ENCODE peak calls at places on chromosomes 7 and 10, in eight cellular contexts. D is A549, N is psoas muscle, H is PC-3, V is ovary, L is kidney, K is Peyer's patch, B is transverse colon. R is an unnamed sample. For H3K4me1, the result is how much of the 10 kb centered on the place peaks cover.

GRCh38 chr10:102919237-102919959 is 1.3 kb downstream of the CNNM2 start:
- DNase-seq in B (peak), L (peak), V (peak), N (no peak), K (peak), D (no peak), H (no peak), R (no peak)

GRCh38 chr7:11960621-11961020 is 128.6 kb upstream of the THSD7A start:
- DNase-seq in B (no peak), K (no peak), N (no peak), D (no peak), V (no peak), L (no peak), H (no peak), R (no peak)

GRCh38 chr7:17685141-17685540 is 255.2 kb downstream of the SNX13 start:
- DNase-seq in K (no peak), D (no peak), V (no peak), H (no peak), B (no peak), N (no peak), L (no peak), R (no peak)

GRCh38 chr10:26540601-26541000 is 102.5 kb downstream of the APBB1IP start:
- DNase-seq in V (no peak), B (no peak), K (no peak), L (no peak), H (no peak), N (no peak), D (no peak), R (no peak)

GRCh38 chr7:27560706-27561235 is 101.9 kb downstream of the HIBADH start:
- DNase-seq in B (no peak), K (no peak), L (no peak), D (no peak), H (peak), N (no peak), V (no peak), R (no peak)

GRCh38 chr10:7030134-7030855 is 380.5 kb downstream of the SFMBT2 start:
- DNase-seq in L (no peak), H (no peak), N (no peak), B (no peak), K (no peak), D (no peak), V (no peak), R (no peak)

GRCh38 chr10:6918305-6918704 is 338.2 kb upstream of the PRKCQ start:
- DNase-seq in N (no peak), L (no peak), K (peak), H (no peak), B (peak), D (no peak), V (no peak), R (no peak)

GRCh38 chr7:129298268-129298893 is 73.6 kb downstream of the AHCYL2 start:
- DNase-seq in K (peak), D (peak), L (no peak), H (peak), B (peak), N (peak), V (peak), R (peak)

GRCh38 chr7:101125989-101126650 is 784 bp upstream of the SERPINE1 start:
- DNase-seq in N (peak), D (peak), K (peak), H (no peak), L (peak), V (peak), B (peak), R (no peak)

GRCh38 chr7:65216469-65216868 is 157.2 kb upstream of the ZNF92 start:
- DNase-seq in H (peak), K (peak), B (peak), N (no peak), D (no peak), V (no peak), L (peak), R (peak)

GRCh38 chr10:110684800-110685446 is 40.8 kb downstream of the RBM20 start:
- DNase-seq in N (peak), L (no peak), H (no peak), V (no peak), K (no peak), D (no peak), B (no peak), R (no peak)

GRCh38 chr7:6536262-6536770 is 14.9 kb downstream of the GRID2IP start:
- DNase-seq in K (no peak), L (no peak), B (peak), H (no peak), D (no peak), V (no peak), N (no peak), R (no peak)

GRCh38 chr10:58516118-58516517 is 3.4 kb downstream of the BICC1 start:
- DNase-seq in V (no peak), K (no peak), D (no peak), N (no peak), B (no peak), H (peak), L (no peak), R (no peak)

GRCh38 chr10:49171326-49172140 is 16.7 kb downstream of the TMEM273 start:
- DNase-seq in B (no peak), H (no peak), L (no peak), V (no peak), N (no peak), K (no peak), D (no peak), R (no peak)

GRCh38 chr7:35828817-35829216 is 28.0 kb downstream of the SEPTIN7 start:
- DNase-seq in L (no peak), D (no peak), V (no peak), H (no peak), K (no peak), B (no peak), N (no peak), R (no peak)

GRCh38 chr10:35928017-35928619 is 286.0 kb upstream of the FZD8 start:
- DNase-seq in N (no peak), V (no peak), K (no peak), L (no peak), B (no peak), D (no peak), H (no peak), R (no peak)

GRCh38 chr7:44284881-44285541 is 40.4 kb downstream of the CAMK2B start:
- DNase-seq in L (peak), B (peak), H (no peak), K (peak), V (peak), D (no peak), N (peak), R (no peak)

GRCh38 chr7:103116511-103116910 is 32.4 kb downstream of the NAPEPLD start:
- DNase-seq in L (no peak), B (no peak), H (no peak), V (no peak), N (no peak), D (no peak), K (no peak), R (no peak)

GRCh38 chr7:147245274-147245673 is 1128.7 kb downstream of the CNTNAP2 start:
- DNase-seq in N (no peak), D (peak), V (no peak), K (peak), L (no peak), B (peak), H (peak), R (peak)

GRCh38 chr10:62885656-62886461 is 69.7 kb upstream of the EGR2 start:
- DNase-seq in K (no peak), B (no peak), N (no peak), V (no peak), D (peak), H (peak), L (no peak), R (no peak)

GRCh38 chr10:36492590-36493510 is 632.5 kb upstream of the ANKRD30A start:
- DNase-seq in N (no peak), D (no peak), K (no peak), V (no peak), H (peak), B (no peak), L (no peak), R (no peak)

GRCh38 chr7:126606331-126606730 is 646.4 kb downstream of the GRM8 start:
- DNase-seq in D (no peak), B (no peak), H (no peak), N (no peak), K (no peak), V (no peak), L (no peak), R (no peak)

GRCh38 chr7:101303102-101303701 is 18.4 kb downstream of the IFT22 start:
- DNase-seq in H (no peak), D (no peak), B (no peak), N (peak), V (no peak), L (no peak), K (no peak), R (no peak)

GRCh38 chr10:127947206-127947605 is 40.3 kb downstream of the PTPRE start:
- DNase-seq in L (no peak), N (no peak), D (no peak), K (no peak), V (no peak), B (no peak), H (no peak), R (no peak)

GRCh38 chr7:145219461-145219860 is 383.6 kb upstream of the TPK1 start:
- DNase-seq in D (no peak), V (no peak), N (no peak), H (no peak), B (no peak), L (no peak), K (no peak), R (no peak)

GRCh38 chr10:132142396-132143161 is 44.2 kb upstream of the DPYSL4 start:
- DNase-seq in D (peak), L (peak), H (peak), B (peak), V (peak), N (peak), K (peak), R (no peak)

GRCh38 chr7:106022193-106022821 is 59.2 kb downstream of the CDHR3 start:
- DNase-seq in N (no peak), L (no peak), D (no peak), B (peak), H (no peak), V (no peak), K (peak), R (no peak)

GRCh38 chr7:131330299-131330698 is 2.6 kb downstream of the MKLN1 start:
- DNase-seq in V (no peak), H (no peak), D (no peak), L (no peak), N (no peak), B (no peak), K (no peak), R (no peak)

GRCh38 chr7:131328387-131329175 is 905 bp downstream of the MKLN1 start:
- DNase-seq in H (peak), B (no peak), V (no peak), K (no peak), N (no peak), D (no peak), L (no peak), R (no peak)

GRCh38 chr7:131327626-131328386 is at the start of gene MKLN1:
- DNase-seq in D (peak), V (peak), H (peak), K (peak), N (peak), B (peak), L (peak), R (peak)

GRCh38 chr7:131327049-131327625 is 539 bp upstream of the MKLN1 start:
- DNase-seq in L (no peak), H (peak), N (no peak), B (peak), V (no peak), K (peak), D (peak), R (peak)

DNA sequence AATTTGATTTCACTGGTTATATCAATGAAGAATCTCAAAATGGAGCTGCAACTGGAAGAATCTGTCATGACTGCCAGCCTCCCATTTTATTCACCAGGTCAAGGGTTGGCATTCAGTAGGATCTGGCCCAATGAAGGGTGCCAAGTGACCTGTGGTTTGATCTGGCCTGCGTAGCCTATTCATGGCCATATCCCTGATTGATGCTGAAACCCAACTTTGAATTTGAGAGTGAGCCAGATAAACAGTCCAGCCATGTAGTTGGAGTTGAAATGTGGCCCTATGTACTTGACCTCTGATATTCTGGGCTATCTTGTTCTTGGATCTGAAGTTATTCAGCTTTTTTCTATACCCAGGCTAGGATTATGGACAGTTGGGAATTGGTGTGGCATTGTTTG is 1.5 kb downstream of the MKLN1 start:
- DNase-seq in D (peak), K (peak), H (peak), L (no peak), B (no peak), N (no peak), V (no peak), R (no peak)
- H3K4me3 ChIP-seq in D (peak), K (peak), H (peak), L (peak), B (peak), N (peak), V (peak), R (peak)

GRCh38 chr7:4693152-4693551 is 11.1 kb downstream of the FOXK1 start:
- DNase-seq in K (no peak), B (no peak), H (no peak), V (no peak), D (no peak), L (no peak), N (no peak), R (no peak)
- H3K4me1 ChIP-seq in K (under half), B (under half), H (under half), V (under half), D (under half), L (under half), N (half or more), R (under half)

GRCh38 chr10:113018034-113018433 is 68.0 kb downstream of the TCF7L2 start:
- DNase-seq in N (no peak), D (no peak), H (no peak), B (no peak), V (no peak), K (no peak), L (no peak), R (no peak)
- H3K27ac ChIP-seq in N (no peak), D (no peak), H (no peak), B (no peak), V (no peak), K (no peak), L (no peak), R (no peak)

GRCh38 chr10:79434223-79434687 is 11.2 kb downstream of the ZCCHC24 start:
- DNase-seq in N (no peak), K (no peak), V (peak), B (no peak), L (no peak), D (no peak), H (peak), R (no peak)

GRCh38 chr10:79433324-79434222 is 11.9 kb downstream of the ZCCHC24 start:
- DNase-seq in B (peak), H (no peak), N (no peak), D (no peak), V (no peak), L (no peak), K (no peak), R (no peak)

GRCh38 chr10:79435271-79436065 is 10.0 kb downstream of the ZCCHC24 start:
- DNase-seq in V (peak), N (peak), D (no peak), B (no peak), K (no peak), H (peak), L (peak), R (no peak)

GRCh38 chr10:79436066-79436849 is 9.2 kb downstream of the ZCCHC24 start:
- DNase-seq in H (no peak), K (no peak), V (peak), D (no peak), L (peak), N (no peak), B (no peak), R (no peak)

DNA sequence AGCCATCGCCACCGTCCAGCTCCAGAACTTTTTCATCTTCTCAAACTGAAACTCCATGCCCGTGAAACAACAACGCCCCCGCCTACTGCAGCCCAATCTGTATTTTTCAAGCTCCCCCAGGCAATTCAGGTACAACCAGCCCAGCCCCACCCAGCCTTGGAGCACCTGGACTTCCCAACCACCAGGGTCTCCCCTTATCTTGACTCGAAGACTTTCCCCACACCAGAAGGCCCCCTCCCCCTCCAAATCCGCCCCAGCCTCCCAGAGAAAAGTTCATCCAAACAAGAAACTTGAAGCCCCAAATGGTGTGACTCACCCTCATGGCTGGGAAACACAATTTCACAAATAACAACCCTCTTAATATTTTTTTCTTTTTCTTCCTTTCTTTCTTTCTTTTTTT is 10.6 kb downstream of the ZCCHC24 start:
- DNase-seq in N (peak), K (no peak), H (peak), B (no peak), D (no peak), L (no peak), V (peak), R (no peak)
- H3K4me3 ChIP-seq in N (peak), K (no peak), H (peak), B (no peak), D (no peak), L (no peak), V (peak), R (no peak)

GRCh38 chr10:121448768-121449456 is 149.3 kb downstream of the FGFR2 start:
- DNase-seq in L (no peak), V (no peak), B (no peak), K (no peak), N (no peak), H (no peak), D (no peak), R (no peak)
- H3K4me1 ChIP-seq in L (under half), V (under half), B (under half), K (under half), N (under half), H (under half), D (under half), R (under half)

GRCh38 chr10:72241853-72242252 is 25.8 kb upstream of the ASCC1 start:
- DNase-seq in L (no peak), K (no peak), V (no peak), B (no peak), N (no peak), H (no peak), D (no peak), R (no peak)

GRCh38 chr10:72242675-72243074 is 26.6 kb upstream of the ASCC1 start:
- DNase-seq in V (peak), D (no peak), N (peak), H (no peak), B (peak), L (peak), K (peak), R (peak)

GRCh38 chr10:72240371-72240770 is 24.3 kb upstream of the ASCC1 start:
- DNase-seq in B (no peak), K (no peak), H (no peak), D (no peak), N (no peak), V (no peak), L (no peak), R (no peak)

GRCh38 chr10:72238392-72239175 is 22.5 kb upstream of the ASCC1 start:
- DNase-seq in L (no peak), B (no peak), N (peak), V (no peak), H (no peak), K (no peak), D (no peak), R (no peak)

GRCh38 chr10:72239409-72239808 is 23.3 kb upstream of the ASCC1 start:
- DNase-seq in V (no peak), D (no peak), H (no peak), K (no peak), N (no peak), L (no peak), B (no peak), R (no peak)
- H3K27ac ChIP-seq in V (no peak), D (peak), H (no peak), K (no peak), N (peak), L (no peak), B (no peak), R (peak)

GRCh38 chr7:96995406-96996110 is 9.8 kb upstream of the DLX6 start:
- DNase-seq in N (no peak), B (no peak), D (no peak), V (no peak), L (no peak), K (no peak), H (no peak), R (no peak)
- H3K4me3 ChIP-seq in N (no peak), B (no peak), D (no peak), V (no peak), L (no peak), K (no peak), H (no peak), R (no peak)

R was measured in prostate gland.